ENCODE peak calls at places on chromosomes 2 and 18, in eight cellular contexts. C is CD4-positive, alpha-beta memory T cell; Q is fibroblast of mammary gland; G is CD8-positive, alpha-beta memory T cell; B is posterior vena cava; P is T-helper 1 cell; L is prostate gland; E is activated T-helper 1 cell treated with anti-CD3 and anti-CD28 coated beads, Interleukin-2, amount 50 U/mL, for 16 hours. F is an unnamed sample.
A peak's percentile ranks its signal among the peaks of the same experiment; 100 is the strongest.

GRCh38 chr2:207676827-207677354 is 34.5 kb upstream of the CCNYL1 start:
- DNase-seq in C (no peak), G (no peak), Q (peak; percentile 73), P (no peak), B (no peak), L (no peak), E (no peak), F (peak; percentile 96)

GRCh38 chr2:44623622-44624351 is 262.0 kb downstream of the CAMKMT start:
- DNase-seq in L (no peak), B (no peak), G (no peak), C (no peak), E (no peak), Q (no peak), P (no peak), F (no peak)

GRCh38 chr2:8661736-8662135 is 20.1 kb upstream of the ID2 start:
- DNase-seq in P (no peak), Q (peak; percentile 68), E (no peak), G (no peak), L (no peak), C (no peak), B (peak; percentile 83), F (peak; percentile 26)

GRCh38 chr2:23940976-23941605 is 828 bp downstream of the UBXN2A start:
- DNase-seq in Q (peak; percentile 39), L (no peak), G (no peak), C (no peak), P (no peak), E (no peak), B (no peak), F (peak; percentile 64)

GRCh38 chr2:12169721-12170120 is 423.3 kb downstream of the LPIN1 start:
- DNase-seq in L (no peak), E (no peak), B (peak; percentile 89), Q (peak; percentile 32), P (no peak), C (peak; percentile 70), G (no peak), F (peak; percentile 49)

GRCh38 chr2:128322651-128323491 is 4.2 kb upstream of the HS6ST1 start:
- DNase-seq in G (no peak), E (no peak), L (no peak), B (peak; percentile 80), C (no peak), P (no peak), Q (no peak), F (no peak)

GRCh38 chr18:76610933-76611749 is 116.1 kb upstream of the ZNF516 start:
- DNase-seq in L (peak; percentile 48), B (no peak), G (no peak), C (no peak), Q (peak; percentile 85), E (no peak), P (no peak), F (peak; percentile 42)

GRCh38 chr2:200483729-200484198 is 26.1 kb downstream of the KCTD18 start:
- DNase-seq in C (no peak), Q (peak; percentile 37), P (no peak), G (no peak), B (no peak), L (peak; percentile 71), E (no peak), F (peak; percentile 34)

GRCh38 chr2:167945660-167946366 is 301.6 kb downstream of the STK39 start:
- DNase-seq in C (no peak), G (no peak), P (no peak), B (no peak), L (no peak), Q (no peak), E (no peak), F (no peak)

GRCh38 chr2:164784376-164784775 is 57.2 kb downstream of the COBLL1 start:
- DNase-seq in Q (peak; percentile 38), G (no peak), P (no peak), L (no peak), E (no peak), C (no peak), B (no peak), F (peak; percentile 97)

GRCh38 chr2:44934521-44934961 is 7.0 kb upstream of the SIX3 start:
- DNase-seq in P (no peak), Q (no peak), B (peak; percentile 50), E (no peak), G (no peak), C (no peak), L (no peak), F (no peak)

GRCh38 chr18:46641917-46642316 is 15.1 kb downstream of the LOXHD1 start:
- DNase-seq in E (no peak), B (no peak), P (no peak), G (no peak), Q (peak; percentile 35), C (no peak), L (no peak), F (no peak)

GRCh38 chr2:74867841-74868658 is 34.1 kb downstream of the HK2 start:
- DNase-seq in Q (peak; percentile 66), B (no peak), L (peak; percentile 24), E (no peak), C (no peak), G (no peak), P (no peak), F (peak; percentile 98)

GRCh38 chr2:145006957-145007672 is 487.2 kb upstream of the ZEB2 start:
- DNase-seq in B (peak; percentile 85), Q (peak; percentile 100), E (no peak), P (no peak), L (no peak), G (no peak), C (no peak), F (peak; percentile 95)

GRCh38 chr2:124810132-124810531 is 785.0 kb downstream of the CNTNAP5 start:
- DNase-seq in G (no peak), B (no peak), L (no peak), P (no peak), Q (no peak), C (no peak), E (no peak), F (peak; percentile 29)

GRCh38 chr18:3612315-3612714 is 162.3 kb downstream of the TGIF1 start:
- DNase-seq in B (no peak), C (no peak), E (no peak), L (no peak), P (no peak), G (no peak), Q (peak; percentile 42), F (no peak)

GRCh38 chr18:58580623-58581022 is 48.3 kb downstream of the ALPK2 start:
- DNase-seq in L (no peak), Q (peak; percentile 42), G (no peak), B (no peak), P (no peak), C (no peak), E (no peak), F (peak; percentile 67)

GRCh38 chr2:120794716-120795115 is 59.0 kb downstream of the GLI2 start:
- DNase-seq in E (no peak), B (no peak), L (no peak), G (no peak), P (no peak), C (no peak), Q (peak; percentile 81), F (peak; percentile 89)

GRCh38 chr2:103898561-103898960 is 955.4 kb upstream of the POU3F3 start:
- DNase-seq in B (no peak), G (no peak), C (no peak), E (no peak), Q (no peak), P (no peak), L (no peak), F (no peak)

GRCh38 chr18:54671291-54671881 is 80.3 kb downstream of the DYNAP start:
- DNase-seq in L (no peak), G (no peak), B (no peak), E (no peak), C (no peak), Q (peak; percentile 60), P (no peak), F (peak; percentile 56)

GRCh38 chr2:11842324-11842723 is 95.9 kb downstream of the LPIN1 start:
- DNase-seq in Q (no peak), B (no peak), E (no peak), C (no peak), L (no peak), P (no peak), G (no peak), F (no peak)

GRCh38 chr18:58682429-58683069 is 11.3 kb downstream of the MALT1 start:
- DNase-seq in C (no peak), G (no peak), P (no peak), Q (peak; percentile 83), B (peak; percentile 83), E (no peak), L (no peak), F (peak; percentile 71)

F was measured in amniotic epithelial cell.